ENCODE peak calls at places on chromosomes 6 and 20, in ten cellular contexts. One of them, this sample, is unnamed.
A peak's percentile ranks its signal among the peaks of the same experiment; 100 is the strongest.

GRCh38 chr20:4766631-4767030 is 44.9 kb downstream of the PRND start:
- DNase-seq in prostate gland: no peak
- DNase-seq in HFFc6: no peak
- DNase-seq in AG04450: no peak
- DNase-seq in GM13977: no peak
- DNase-seq in endothelial cell: no peak
- DNase-seq in glutamatergic neuron: no peak
- DNase-seq in A549: no peak
- DNase-seq in neural crest cell: no peak
- DNase-seq in astrocyte: no peak
- DNase-seq in this sample: no peak

GRCh38 chr6:7196019-7196402 is 88.2 kb downstream of the RREB1 start:
- DNase-seq in neural crest cell: no peak
- DNase-seq in A549: no peak
- DNase-seq in astrocyte: no peak
- DNase-seq in endothelial cell: no peak
- DNase-seq in prostate gland: no peak
- DNase-seq in GM13977: no peak
- DNase-seq in glutamatergic neuron: no peak
- DNase-seq in HFFc6: no peak
- DNase-seq in AG04450: no peak
- DNase-seq in this sample: no peak

GRCh38 chr6:27100921-27101320 is 146.6 kb upstream of the PRSS16 start:
- DNase-seq in HFFc6: no peak
- DNase-seq in prostate gland: no peak
- DNase-seq in endothelial cell: no peak
- DNase-seq in A549: no peak
- DNase-seq in glutamatergic neuron: no peak
- DNase-seq in astrocyte: no peak
- DNase-seq in neural crest cell: no peak
- DNase-seq in GM13977: no peak
- DNase-seq in AG04450: no peak
- DNase-seq in this sample: no peak

GRCh38 chr6:17656092-17656491 is 50.6 kb downstream of the NUP153 start:
- DNase-seq in glutamatergic neuron: no peak
- DNase-seq in A549: peak; percentile 5
- DNase-seq in HFFc6: no peak
- DNase-seq in endothelial cell: no peak
- DNase-seq in neural crest cell: no peak
- DNase-seq in prostate gland: no peak
- DNase-seq in AG04450: no peak
- DNase-seq in GM13977: no peak
- DNase-seq in astrocyte: no peak
- DNase-seq in this sample: no peak

GRCh38 chr6:41451515-41452163 is 94.5 kb upstream of the FOXP4 start:
- DNase-seq in A549: no peak
- DNase-seq in endothelial cell: no peak
- DNase-seq in astrocyte: no peak
- DNase-seq in GM13977: no peak
- DNase-seq in prostate gland: no peak
- DNase-seq in AG04450: no peak
- DNase-seq in neural crest cell: no peak
- DNase-seq in HFFc6: peak; percentile 48
- DNase-seq in glutamatergic neuron: no peak
- DNase-seq in this sample: no peak

GRCh38 chr6:43973351-43973750 is 153.9 kb downstream of the MRPL14 start:
- DNase-seq in A549: no peak
- DNase-seq in neural crest cell: no peak
- DNase-seq in HFFc6: peak; percentile 28
- DNase-seq in glutamatergic neuron: no peak
- DNase-seq in GM13977: no peak
- DNase-seq in AG04450: no peak
- DNase-seq in prostate gland: peak; percentile 41
- DNase-seq in astrocyte: no peak
- DNase-seq in endothelial cell: no peak
- DNase-seq in this sample: no peak

GRCh38 chr20:25135031-25135430 is 53.1 kb upstream of the VSX1 start:
- DNase-seq in GM13977: no peak
- DNase-seq in neural crest cell: no peak
- DNase-seq in endothelial cell: no peak
- DNase-seq in astrocyte: no peak
- DNase-seq in AG04450: no peak
- DNase-seq in HFFc6: no peak
- DNase-seq in A549: peak; percentile 19
- DNase-seq in glutamatergic neuron: no peak
- DNase-seq in prostate gland: no peak
- DNase-seq in this sample: no peak

GRCh38 chr20:21708738-21709534 is 3.5 kb downstream of the PAX1 start:
- DNase-seq in prostate gland: no peak
- DNase-seq in HFFc6: no peak
- DNase-seq in A549: no peak
- DNase-seq in AG04450: no peak
- DNase-seq in neural crest cell: no peak
- DNase-seq in GM13977: no peak
- DNase-seq in astrocyte: no peak
- DNase-seq in glutamatergic neuron: no peak
- DNase-seq in endothelial cell: no peak
- DNase-seq in this sample: no peak

GRCh38 chr6:37038297-37039198 is 33.1 kb downstream of the FGD2 start:
- DNase-seq in neural crest cell: no peak
- DNase-seq in astrocyte: peak; percentile 18
- DNase-seq in endothelial cell: no peak
- DNase-seq in AG04450: no peak
- DNase-seq in glutamatergic neuron: no peak
- DNase-seq in A549: no peak
- DNase-seq in HFFc6: no peak
- DNase-seq in GM13977: no peak
- DNase-seq in prostate gland: no peak
- DNase-seq in this sample: no peak

GRCh38 chr6:136811261-136811660 is 11.1 kb upstream of the PEX7 start:
- DNase-seq in A549: no peak
- DNase-seq in prostate gland: no peak
- DNase-seq in AG04450: no peak
- DNase-seq in neural crest cell: no peak
- DNase-seq in HFFc6: no peak
- DNase-seq in GM13977: no peak
- DNase-seq in endothelial cell: no peak
- DNase-seq in glutamatergic neuron: no peak
- DNase-seq in astrocyte: peak; percentile 62
- DNase-seq in this sample: no peak

GRCh38 chr6:159999240-159999671 is 30.4 kb downstream of the IGF2R start:
- DNase-seq in endothelial cell: no peak
- DNase-seq in A549: no peak
- DNase-seq in HFFc6: no peak
- DNase-seq in GM13977: no peak
- DNase-seq in prostate gland: no peak
- DNase-seq in glutamatergic neuron: no peak
- DNase-seq in AG04450: no peak
- DNase-seq in neural crest cell: no peak
- DNase-seq in astrocyte: no peak
- DNase-seq in this sample: no peak

GRCh38 chr6:82775361-82775760 is 290.3 kb downstream of the UBE3D start:
- DNase-seq in A549: no peak
- DNase-seq in neural crest cell: no peak
- DNase-seq in GM13977: no peak
- DNase-seq in AG04450: no peak
- DNase-seq in HFFc6: peak; percentile 4
- DNase-seq in endothelial cell: no peak
- DNase-seq in astrocyte: peak; percentile 3
- DNase-seq in prostate gland: no peak
- DNase-seq in glutamatergic neuron: no peak
- DNase-seq in this sample: no peak

GRCh38 chr6:168908166-168908565 is 345.5 kb downstream of the THBS2 start:
- DNase-seq in A549: no peak
- DNase-seq in astrocyte: peak; percentile 78
- DNase-seq in endothelial cell: no peak
- DNase-seq in prostate gland: no peak
- DNase-seq in neural crest cell: no peak
- DNase-seq in GM13977: no peak
- DNase-seq in glutamatergic neuron: no peak
- DNase-seq in AG04450: no peak
- DNase-seq in HFFc6: peak; percentile 58
- DNase-seq in this sample: no peak

GRCh38 chr20:63204362-63204761 is 11.6 kb downstream of the YTHDF1 start:
- DNase-seq in A549: no peak
- DNase-seq in neural crest cell: no peak
- DNase-seq in HFFc6: no peak
- DNase-seq in glutamatergic neuron: no peak
- DNase-seq in endothelial cell: no peak
- DNase-seq in AG04450: no peak
- DNase-seq in prostate gland: no peak
- DNase-seq in astrocyte: no peak
- DNase-seq in GM13977: no peak
- DNase-seq in this sample: no peak

GRCh38 chr20:63544958-63545516 is 2.5 kb downstream of the SRMS start:
- DNase-seq in GM13977: no peak
- DNase-seq in glutamatergic neuron: no peak
- DNase-seq in endothelial cell: no peak
- DNase-seq in HFFc6: no peak
- DNase-seq in A549: peak; percentile 78
- DNase-seq in prostate gland: no peak
- DNase-seq in AG04450: no peak
- DNase-seq in neural crest cell: no peak
- DNase-seq in astrocyte: no peak
- DNase-seq in this sample: no peak

GRCh38 chr20:9408422-9409300 is 105.7 kb upstream of the LAMP5 start:
- DNase-seq in HFFc6: peak; percentile 55
- DNase-seq in AG04450: no peak
- DNase-seq in GM13977: no peak
- DNase-seq in A549: no peak
- DNase-seq in glutamatergic neuron: no peak
- DNase-seq in astrocyte: peak; percentile 94
- DNase-seq in prostate gland: no peak
- DNase-seq in endothelial cell: no peak
- DNase-seq in neural crest cell: no peak
- DNase-seq in this sample: no peak

GRCh38 chr20:2771631-2772080 is 28.8 kb downstream of the CPXM1 start:
- DNase-seq in prostate gland: no peak
- DNase-seq in endothelial cell: no peak
- DNase-seq in astrocyte: no peak
- DNase-seq in AG04450: no peak
- DNase-seq in glutamatergic neuron: no peak
- DNase-seq in HFFc6: no peak
- DNase-seq in neural crest cell: no peak
- DNase-seq in A549: no peak
- DNase-seq in GM13977: peak; percentile 29
- DNase-seq in this sample: no peak
- TF ChIP-seq CTCF in prostate gland: no peak
- TF ChIP-seq CTCF in endothelial cell: no peak
- TF ChIP-seq CTCF in astrocyte: no peak
- TF ChIP-seq CTCF in AG04450: no peak
- TF ChIP-seq CTCF in glutamatergic neuron: no peak
- TF ChIP-seq CTCF in HFFc6: no peak
- TF ChIP-seq CTCF in neural crest cell: no peak
- TF ChIP-seq CTCF in A549: no peak
- TF ChIP-seq CTCF in GM13977: no peak
- TF ChIP-seq CTCF in this sample: no peak

DNA sequence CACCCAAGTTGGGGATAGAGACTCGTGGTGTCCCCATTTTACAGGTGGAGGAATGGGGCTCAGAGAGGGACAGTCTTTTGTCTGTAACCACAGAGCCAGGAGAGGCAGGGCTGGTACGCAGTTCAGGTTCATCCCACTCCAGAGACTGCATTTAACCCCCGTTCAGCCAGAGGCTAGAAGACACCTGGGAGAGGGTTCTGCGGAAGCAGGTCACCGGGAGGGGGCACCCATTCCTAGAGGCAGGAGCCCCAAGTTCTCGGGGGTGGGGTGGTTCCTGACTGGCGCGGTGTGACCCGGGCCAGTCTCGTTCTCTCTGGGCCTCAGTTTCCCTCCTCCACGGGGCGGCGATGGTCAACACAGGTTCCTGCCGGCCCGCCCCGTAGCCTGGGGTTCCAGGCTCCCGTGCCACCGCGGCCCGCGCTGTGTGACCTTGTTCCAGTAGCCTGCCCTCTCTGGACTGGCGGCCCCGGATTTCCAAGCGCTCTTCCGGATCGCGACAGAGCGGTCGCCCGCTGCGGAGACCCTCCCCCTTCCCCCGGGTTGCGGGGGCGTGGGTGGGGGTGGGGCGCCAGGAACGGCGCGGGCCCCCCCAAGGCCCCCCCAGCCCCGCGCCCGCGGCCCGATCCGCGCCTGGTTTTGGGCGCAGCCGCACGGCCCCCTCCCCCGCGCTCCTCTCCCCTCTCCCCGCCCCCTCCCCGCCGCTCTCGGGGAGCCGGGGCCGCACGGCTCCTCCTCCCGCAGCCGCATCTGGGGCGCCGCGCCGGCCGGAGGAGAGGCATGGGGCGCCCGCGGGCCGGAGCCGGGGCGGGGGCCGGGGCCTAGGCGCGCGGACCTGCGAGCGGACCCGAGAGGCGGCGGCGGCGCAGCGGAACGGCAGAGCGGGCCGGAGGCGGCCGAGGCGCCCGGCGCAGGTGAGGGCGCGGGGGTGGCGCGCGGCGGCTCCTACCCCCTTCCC is at the start of gene DLGAP4:
- DNase-seq in A549: no peak
- DNase-seq in astrocyte: no peak
- DNase-seq in prostate gland: no peak
- DNase-seq in endothelial cell: no peak
- DNase-seq in neural crest cell: no peak
- DNase-seq in AG04450: no peak
- DNase-seq in GM13977: no peak
- DNase-seq in glutamatergic neuron: no peak
- DNase-seq in HFFc6: no peak
- DNase-seq in this sample: no peak
- TF ChIP-seq CTCF in A549: no peak
- TF ChIP-seq CTCF in astrocyte: no peak
- TF ChIP-seq CTCF in prostate gland: no peak
- TF ChIP-seq CTCF in endothelial cell: no peak
- TF ChIP-seq CTCF in neural crest cell: no peak
- TF ChIP-seq CTCF in AG04450: no peak
- TF ChIP-seq CTCF in GM13977: no peak
- TF ChIP-seq CTCF in glutamatergic neuron: no peak
- TF ChIP-seq CTCF in HFFc6: no peak
- TF ChIP-seq CTCF in this sample: no peak

DNA sequence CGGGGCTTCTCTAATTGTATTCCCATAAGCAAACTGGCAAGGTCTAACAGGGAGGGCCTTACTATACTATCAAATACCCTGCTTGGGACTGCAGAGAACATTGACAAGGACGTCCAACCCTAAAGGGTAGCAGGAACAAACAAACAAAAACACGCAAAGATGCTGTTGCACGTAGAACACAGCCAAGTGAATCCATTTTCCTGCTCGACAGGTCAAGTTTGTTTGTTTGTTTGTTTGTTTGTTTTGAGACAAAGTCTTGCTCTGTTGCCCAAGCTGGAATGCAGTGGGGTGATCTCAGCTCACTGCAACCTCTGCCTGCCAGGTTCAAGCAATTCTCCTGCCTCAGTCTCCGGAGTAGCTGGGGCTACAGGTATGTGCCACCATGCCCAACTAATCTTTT is 91.3 kb downstream of the ZMYND8 start:
- DNase-seq in GM13977: no peak
- DNase-seq in astrocyte: no peak
- DNase-seq in AG04450: no peak
- DNase-seq in endothelial cell: no peak
- DNase-seq in glutamatergic neuron: no peak
- DNase-seq in HFFc6: no peak
- DNase-seq in prostate gland: no peak
- DNase-seq in neural crest cell: no peak
- DNase-seq in A549: no peak
- DNase-seq in this sample: no peak
- TF ChIP-seq CTCF in GM13977: no peak
- TF ChIP-seq CTCF in astrocyte: no peak
- TF ChIP-seq CTCF in AG04450: no peak
- TF ChIP-seq CTCF in endothelial cell: no peak
- TF ChIP-seq CTCF in glutamatergic neuron: no peak
- TF ChIP-seq CTCF in HFFc6: no peak
- TF ChIP-seq CTCF in prostate gland: no peak
- TF ChIP-seq CTCF in neural crest cell: no peak
- TF ChIP-seq CTCF in A549: no peak
- TF ChIP-seq CTCF in this sample: no peak

GRCh38 chr6:119895626-119896025 is 546.1 kb upstream of the MAN1A1 start:
- DNase-seq in astrocyte: no peak
- DNase-seq in HFFc6: no peak
- DNase-seq in prostate gland: no peak
- DNase-seq in glutamatergic neuron: no peak
- DNase-seq in A549: no peak
- DNase-seq in endothelial cell: no peak
- DNase-seq in neural crest cell: no peak
- DNase-seq in AG04450: no peak
- DNase-seq in GM13977: no peak
- DNase-seq in this sample: no peak
- TF ChIP-seq CTCF in astrocyte: no peak
- TF ChIP-seq CTCF in HFFc6: no peak
- TF ChIP-seq CTCF in prostate gland: no peak
- TF ChIP-seq CTCF in glutamatergic neuron: no peak
- TF ChIP-seq CTCF in A549: no peak
- TF ChIP-seq CTCF in endothelial cell: no peak
- TF ChIP-seq CTCF in neural crest cell: no peak
- TF ChIP-seq CTCF in AG04450: no peak
- TF ChIP-seq CTCF in GM13977: no peak
- TF ChIP-seq CTCF in this sample: no peak

This sample was measured in progenitor cell of endocrine pancreas.